ENCODE peak calls at places on chromosomes 12 and 14, in ten cellular contexts. M is keratinocyte; O is GM12878; P is tibial artery; N is adrenal gland; K is tibial nerve; D is kidney; G is CD8-positive, alpha-beta T cell; C is upper lobe of left lung; A is left ventricle myocardium inferior. T is an unnamed sample. For H3K4me1, the result is how much of the 10 kb centered on the place peaks cover.

GRCh38 chr12:21551811-21552469 is 25.8 kb downstream of the SPX start:
- DNase-seq in K (no peak), D (no peak), N (no peak), G (no peak), M (no peak), A (no peak), C (no peak), P (no peak), O (no peak), T (peak)

GRCh38 chr12:47935196-47935595 is 28.2 kb upstream of the TMEM106C start:
- DNase-seq in N (no peak), K (peak), P (no peak), C (no peak), D (peak), M (no peak), O (no peak), A (peak), G (no peak), T (peak)

GRCh38 chr12:96053476-96054261 is 18.3 kb upstream of the LTA4H start:
- DNase-seq in K (no peak), M (no peak), G (no peak), P (no peak), A (no peak), N (no peak), C (no peak), O (no peak), D (no peak), T (no peak)

GRCh38 chr12:106048016-106048415 is 90.7 kb downstream of the NUAK1 start:
- DNase-seq in K (no peak), O (no peak), C (no peak), M (no peak), D (no peak), N (no peak), A (no peak), G (no peak), P (no peak), T (no peak)

GRCh38 chr12:62772556-62772955 is 162.4 kb downstream of the PPM1H start:
- DNase-seq in K (no peak), D (no peak), G (no peak), N (no peak), P (no peak), O (no peak), M (no peak), C (no peak), A (no peak), T (no peak)

GRCh38 chr12:72547593-72547992 is 275.4 kb downstream of the TRHDE start:
- DNase-seq in P (no peak), M (no peak), A (no peak), D (no peak), O (no peak), G (no peak), C (no peak), K (no peak), N (no peak), T (no peak)

GRCh38 chr14:55814873-55815272 is 234.9 kb downstream of the KTN1 start:
- DNase-seq in P (no peak), C (no peak), D (no peak), O (no peak), K (no peak), A (no peak), M (no peak), N (no peak), G (no peak), T (no peak)

GRCh38 chr12:22306311-22306710 is 28.2 kb downstream of the ST8SIA1 start:
- DNase-seq in N (no peak), K (no peak), P (no peak), G (no peak), O (no peak), M (no peak), A (no peak), C (no peak), D (no peak), T (no peak)

GRCh38 chr14:73245401-73246325 is 8.4 kb downstream of the PAPLN start:
- DNase-seq in D (peak), M (no peak), C (peak), K (no peak), P (no peak), G (peak), N (no peak), A (peak), O (no peak), T (peak)

GRCh38 chr12:94553130-94553519 is 93.5 kb upstream of the CEP83 start:
- DNase-seq in M (peak), G (no peak), P (no peak), C (no peak), D (no peak), N (no peak), K (no peak), O (no peak), A (no peak), T (no peak)

GRCh38 chr12:45696049-45696448 is 33.5 kb upstream of the ARID2 start:
- DNase-seq in C (peak), O (no peak), M (no peak), G (no peak), A (no peak), N (no peak), D (no peak), K (no peak), P (no peak), T (no peak)

GRCh38 chr14:100623961-100624360 is 36.7 kb upstream of the BEGAIN start:
- DNase-seq in P (peak), M (no peak), D (peak), G (no peak), K (no peak), A (no peak), C (no peak), O (no peak), N (no peak), T (no peak)

GRCh38 chr12:1732914-1733313 is 42.0 kb downstream of the ADIPOR2 start:
- DNase-seq in N (no peak), D (no peak), C (no peak), A (no peak), O (no peak), G (no peak), P (no peak), K (no peak), M (no peak), T (no peak)

GRCh38 chr12:946212-946611 is 3.3 kb downstream of the RAD52 start:
- DNase-seq in A (no peak), D (no peak), P (no peak), M (no peak), K (no peak), G (no peak), C (no peak), O (peak), N (no peak), T (no peak)

GRCh38 chr14:73754911-73755360 is 40.8 kb upstream of the PNMA1 start:
- DNase-seq in G (no peak), K (peak), M (no peak), A (peak), N (no peak), D (peak), C (no peak), O (no peak), P (no peak), T (peak)

GRCh38 chr14:70722418-70722817 is 80.7 kb downstream of the TTC9 start:
- DNase-seq in K (no peak), M (no peak), D (no peak), A (no peak), O (no peak), G (no peak), N (no peak), C (no peak), P (no peak), T (no peak)

DNA sequence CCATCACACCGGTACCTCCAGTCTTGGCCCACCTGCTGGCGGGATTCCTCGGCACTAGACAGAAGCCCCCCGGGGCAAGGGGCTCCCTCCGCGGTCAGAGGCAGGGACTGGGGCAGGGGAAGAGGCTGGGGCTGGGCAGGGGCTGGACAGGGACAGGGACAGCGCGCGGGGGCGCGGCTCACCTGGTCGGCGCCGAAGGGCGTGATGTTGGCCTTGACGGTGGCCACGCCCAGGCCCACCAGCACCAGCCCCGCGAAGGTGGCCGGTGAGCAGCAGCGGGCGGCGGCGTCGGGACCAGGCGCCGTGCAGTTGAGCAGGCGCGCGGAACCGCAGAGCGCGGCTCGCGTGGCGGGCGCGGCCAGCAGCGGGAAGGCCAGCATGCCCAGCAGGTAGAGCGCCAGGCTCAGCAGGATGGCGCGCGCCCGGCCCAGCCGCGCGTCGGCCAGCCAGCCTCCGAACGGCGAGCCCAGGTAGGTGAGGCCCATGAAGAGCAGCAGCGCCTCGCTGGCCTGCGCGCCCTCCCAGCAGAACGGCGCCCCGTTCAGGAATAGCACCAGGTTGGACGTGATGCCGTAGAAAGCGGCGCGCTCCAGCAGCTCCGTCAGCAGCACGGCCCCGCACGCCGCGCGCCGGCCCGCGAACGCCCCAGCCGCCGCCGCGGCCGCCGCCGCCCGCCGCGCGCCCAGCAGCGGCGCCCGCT is 392 bp downstream of the SLC15A4 start:
- DNase-seq in P (no peak), A (peak), G (no peak), O (no peak), K (no peak), D (peak), C (peak), M (no peak), N (peak), T (peak)
- H3K4me1 ChIP-seq in P (under half), A (half or more), G (under half), O (under half), K (under half), D (under half), C (under half), M (under half), N (under half), T (under half)

GRCh38 chr12:55720071-55720564 is at the start of gene RDH5:
- DNase-seq in G (no peak), C (no peak), P (peak), O (no peak), D (no peak), K (no peak), M (no peak), N (no peak), A (peak), T (peak)
- H3K27ac ChIP-seq in G (no peak), C (peak), P (peak), O (no peak), D (peak), K (peak), M (no peak), N (no peak), A (peak), T (peak)

GRCh38 chr12:65911321-65911720 is 87.0 kb downstream of the HMGA2 start:
- DNase-seq in G (no peak), N (no peak), D (no peak), O (no peak), A (no peak), K (peak), M (no peak), P (no peak), C (no peak), T (no peak)
- H3K4me1 ChIP-seq in G (under half), N (under half), D (under half), O (under half), A (under half), K (under half), M (under half), P (under half), C (under half), T (under half)

GRCh38 chr14:61512026-61512425 is 183.3 kb upstream of the HIF1A start:
- DNase-seq in M (no peak), O (no peak), K (no peak), C (no peak), N (no peak), A (no peak), G (no peak), D (no peak), P (no peak), T (no peak)
- H3K27ac ChIP-seq in M (peak), O (no peak), K (no peak), C (peak), N (peak), A (peak), G (peak), D (peak), P (peak), T (no peak)

GRCh38 chr12:107369006-107369405 is 275.7 kb upstream of the CRY1 start:
- DNase-seq in N (no peak), P (no peak), O (no peak), K (no peak), D (no peak), M (no peak), A (no peak), C (no peak), G (no peak), T (no peak)
- H3K4me1 ChIP-seq in N (under half), P (under half), O (under half), K (under half), D (under half), M (under half), A (under half), C (under half), G (half or more), T (under half)

GRCh38 chr12:124502379-124502778 is 65.0 kb downstream of the NCOR2 start:
- DNase-seq in C (no peak), N (no peak), A (no peak), O (no peak), K (no peak), G (no peak), M (no peak), D (no peak), P (no peak), T (peak)
- H3K27ac ChIP-seq in C (no peak), N (no peak), A (peak), O (no peak), K (no peak), G (no peak), M (no peak), D (no peak), P (no peak), T (no peak)

T was measured in right cardiac atrium.